ENCODE peak calls at places on chromosomes 4 and X, in nine cellular contexts. F is prostate gland, P is transverse colon, O is tibial nerve, Y is heart left ventricle, J is IMR-90, R is stomach, U is Peyer's patch, S is ovary. K is an unnamed sample.

GRCh38 chr4:48340276-48340904 is 939 bp upstream of the SLAIN2 start:
- DNase-seq in F (peak; percentile 58), P (peak; percentile 43), O (no peak), Y (no peak), J (peak; percentile 83), R (no peak), U (no peak), S (no peak), K (no peak)

GRCh38 chr4:11469900-11470708 is 41.4 kb upstream of the HS3ST1 start:
- DNase-seq in F (no peak), P (no peak), O (no peak), Y (no peak), J (no peak), R (no peak), U (no peak), S (no peak), K (no peak)

GRCh38 chr4:60133414-60133813 is 1066.7 kb upstream of the ADGRL3 start:
- DNase-seq in F (no peak), P (no peak), O (no peak), Y (no peak), J (peak; percentile 36), R (no peak), U (no peak), S (no peak), K (no peak)

GRCh38 chr4:114318309-114318708 is 280.3 kb upstream of the UGT8 start:
- DNase-seq in F (no peak), P (no peak), O (no peak), Y (no peak), J (peak; percentile 80), R (no peak), U (no peak), S (no peak), K (no peak)

GRCh38 chr4:168923526-168924194 is 86.4 kb downstream of the CBR4 start:
- DNase-seq in F (peak; percentile 55), P (peak; percentile 54), O (peak; percentile 86), Y (no peak), J (peak; percentile 86), R (peak; percentile 55), U (no peak), S (no peak), K (no peak)

GRCh38 chr4:40552536-40552935 is 77.1 kb downstream of the RBM47 start:
- DNase-seq in F (peak; percentile 45), P (no peak), O (no peak), Y (no peak), J (no peak), R (no peak), U (no peak), S (no peak), K (no peak)

GRCh38 chr4:46196086-46196485 is 72.2 kb upstream of the GABRG1 start:
- DNase-seq in F (no peak), P (no peak), O (no peak), Y (no peak), J (no peak), R (no peak), U (no peak), S (no peak), K (no peak)

GRCh38 chrX:10496345-10496965 is 123.9 kb downstream of the MID1 start:
- DNase-seq in F (no peak), P (no peak), O (no peak), Y (no peak), J (peak; percentile 91), R (no peak), U (no peak), S (no peak), K (no peak)

GRCh38 chr4:166318810-166319525 is 445.9 kb downstream of the TLL1 start:
- DNase-seq in F (no peak), P (no peak), O (no peak), Y (no peak), J (peak; percentile 0), R (no peak), U (no peak), S (no peak), K (no peak)

GRCh38 chr4:82437285-82438005 is 7.1 kb downstream of the ENOPH1 start:
- DNase-seq in F (peak; percentile 26), P (no peak), O (no peak), Y (no peak), J (peak; percentile 44), R (no peak), U (no peak), S (no peak), K (no peak)

GRCh38 chr4:81227968-81228367 is 12.9 kb upstream of the PRKG2 start:
- DNase-seq in F (no peak), P (no peak), O (no peak), Y (no peak), J (no peak), R (no peak), U (no peak), S (no peak), K (no peak)

GRCh38 chr4:25032126-25032525 is 1.4 kb upstream of the LGI2 start:
- DNase-seq in F (no peak), P (no peak), O (no peak), Y (no peak), J (peak; percentile 5), R (no peak), U (no peak), S (no peak), K (no peak)

GRCh38 chr4:26242451-26242850 is 78.4 kb upstream of the RBPJ start:
- DNase-seq in F (no peak), P (no peak), O (no peak), Y (no peak), J (peak; percentile 40), R (no peak), U (no peak), S (no peak), K (no peak)

GRCh38 chrX:14864626-14865025 is 8.2 kb downstream of the FANCB start:
- DNase-seq in F (no peak), P (no peak), O (no peak), Y (no peak), J (peak; percentile 76), R (no peak), U (no peak), S (no peak), K (no peak)

GRCh38 chr4:182906786-182907185 is 10.4 kb downstream of the DCTD start:
- DNase-seq in F (no peak), P (no peak), O (no peak), Y (no peak), J (peak; percentile 72), R (no peak), U (no peak), S (no peak), K (no peak)

GRCh38 chrX:21802054-21802660 is 37.3 kb upstream of the MBTPS2 start:
- DNase-seq in F (no peak), P (no peak), O (no peak), Y (no peak), J (no peak), R (no peak), U (no peak), S (no peak), K (no peak)

GRCh38 chrX:68112321-68112720 is 321.0 kb downstream of the OPHN1 start:
- DNase-seq in F (no peak), P (no peak), O (no peak), Y (no peak), J (peak; percentile 44), R (no peak), U (no peak), S (no peak), K (no peak)

GRCh38 chrX:16807548-16807947 is 21.3 kb downstream of the TXLNG start:
- DNase-seq in F (no peak), P (no peak), O (no peak), Y (no peak), J (peak; percentile 38), R (no peak), U (no peak), S (peak; percentile 4), K (no peak)

GRCh38 chrX:16804923-16805464 is 18.7 kb downstream of the TXLNG start:
- DNase-seq in F (no peak), P (no peak), O (no peak), Y (no peak), J (no peak), R (no peak), U (no peak), S (peak; percentile 10), K (no peak)

GRCh38 chrX:16807976-16808542 is 21.8 kb downstream of the TXLNG start:
- DNase-seq in F (no peak), P (peak; percentile 20), O (no peak), Y (no peak), J (peak; percentile 68), R (no peak), U (no peak), S (no peak), K (no peak)
- H3K27ac ChIP-seq in F (peak overlapping the region; percentile 56), P (peak overlapping the region; percentile 65), O (peak overlapping the region; percentile 62), Y (peak overlapping the region; percentile 20), J (peak overlapping the region; percentile 76), R (peak overlapping the region; percentile 71), U (peak overlapping the region; percentile 27), S (no peak overlapping the region), K (peak overlapping the region; percentile 69)

GRCh38 chrX:11759172-11759460 is 1.1 kb downstream of the MSL3 start:
- DNase-seq in F (no peak), P (no peak), O (no peak), Y (no peak), J (no peak), R (no peak), U (peak; percentile 62), S (no peak), K (no peak)
- TF ChIP-seq POLR2A in F (no peak), P (no peak), O (no peak), Y (no peak), J (no peak), R (no peak), U (no peak), S (no peak), K (no peak)

GRCh38 chr4:41814565-41814964 is 66.0 kb upstream of the PHOX2B start:
- DNase-seq in F (no peak), P (no peak), O (no peak), Y (peak; percentile 25), J (peak; percentile 21), R (no peak), U (no peak), S (no peak), K (no peak)

GRCh38 chr4:41819621-41820020 is 71.1 kb upstream of the PHOX2B start:
- DNase-seq in F (no peak), P (no peak), O (no peak), Y (no peak), J (no peak), R (no peak), U (no peak), S (no peak), K (no peak)

GRCh38 chr4:41820473-41820872 is 71.9 kb upstream of the PHOX2B start:
- DNase-seq in F (no peak), P (no peak), O (no peak), Y (no peak), J (no peak), R (no peak), U (no peak), S (no peak), K (no peak)

GRCh38 chr4:41815478-41815877 is 67.0 kb upstream of the PHOX2B start:
- DNase-seq in F (no peak), P (no peak), O (no peak), Y (no peak), J (no peak), R (no peak), U (no peak), S (no peak), K (no peak)
- H3K27me3 ChIP-seq in F (peaks cover 3% of the 10 kb centered on the region), P (no peaks in the 10 kb centered on the region), O (no peaks in the 10 kb centered on the region), Y (peaks cover 4% of the 10 kb centered on the region), J (peaks cover 14% of the 10 kb centered on the region), R (peaks cover 10% of the 10 kb centered on the region), U (no peaks in the 10 kb centered on the region), S (no peaks in the 10 kb centered on the region), K (no peaks in the 10 kb centered on the region)

DNA sequence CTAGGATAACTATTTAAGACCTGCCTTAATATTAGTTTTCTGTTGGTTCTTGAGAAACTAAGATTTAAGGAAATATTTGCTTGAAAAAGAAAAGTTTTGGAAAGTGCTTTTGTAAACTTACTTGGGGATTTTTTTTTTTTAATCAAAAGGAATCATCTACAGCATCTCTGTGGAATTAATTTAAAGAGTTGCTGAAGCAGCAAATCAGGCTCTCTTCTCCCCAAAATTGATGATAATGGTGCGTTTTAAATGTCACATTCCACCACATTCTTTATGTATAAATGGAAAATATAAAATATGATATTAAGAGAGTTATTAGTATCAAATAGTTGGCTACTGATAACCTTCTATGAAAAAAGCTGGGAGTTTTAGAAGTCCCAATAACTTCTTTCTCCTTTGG is 4.2 kb downstream of the KLF3 start:
- DNase-seq in F (no peak), P (no peak), O (no peak), Y (no peak), J (no peak), R (no peak), U (no peak), S (no peak), K (no peak)
- H3K27ac ChIP-seq in F (peak overlapping the region; percentile 99), P (peak overlapping the region; percentile 100), O (peak overlapping the region; percentile 92), Y (peak overlapping the region; percentile 100), J (no peak overlapping the region), R (peak overlapping the region; percentile 100), U (peak overlapping the region; percentile 98), S (peak overlapping the region; percentile 84), K (peak overlapping the region; percentile 96)

K was measured in upper lobe of left lung.